ENCODE peak calls at places on chromosomes 7 and 10, in nine cellular contexts. A, X, I, W, T, R, Z, V and B are unnamed samples.

GRCh38 chr7:69620650-69621049 is 22.4 kb downstream of the AUTS2 start:
- DNase-seq in A (no peak), X (no peak), I (no peak), W (no peak), T (no peak), R (no peak), Z (no peak), V (no peak), B (no peak)

GRCh38 chr7:157411580-157411979 is 74.8 kb downstream of the DNAJB6 start:
- DNase-seq in A (no peak), X (no peak), I (no peak), W (no peak), T (no peak), R (no peak), Z (no peak), V (no peak), B (no peak)

GRCh38 chr7:148447221-148447845 is 143.2 kb upstream of the C7orf33 start:
- DNase-seq in A (peak; percentile 48), X (no peak), I (no peak), W (no peak), T (no peak), R (no peak), Z (no peak), V (no peak), B (no peak)

GRCh38 chr10:10911471-10911921 is 106.2 kb upstream of the CELF2 start:
- DNase-seq in A (no peak), X (peak; percentile 91), I (peak; percentile 85), W (peak; percentile 66), T (peak; percentile 93), R (peak; percentile 56), Z (peak; percentile 89), V (peak; percentile 89), B (no peak)

GRCh38 chr7:151249034-151249731 is 689 bp upstream of the SMARCD3 start:
- DNase-seq in A (peak; percentile 60), X (peak; percentile 89), I (peak; percentile 94), W (no peak), T (no peak), R (peak; percentile 70), Z (peak; percentile 59), V (peak; percentile 99), B (no peak)

GRCh38 chr7:51267169-51267568 is 49.4 kb downstream of the COBL start:
- DNase-seq in A (no peak), X (no peak), I (no peak), W (no peak), T (no peak), R (no peak), Z (no peak), V (no peak), B (no peak)

GRCh38 chr10:102119417-102120141 is 589 bp downstream of the LDB1 start:
- DNase-seq in A (peak; percentile 70), X (peak; percentile 90), I (peak; percentile 88), W (peak; percentile 35), T (peak; percentile 67), R (peak; percentile 62), Z (peak; percentile 66), V (peak; percentile 98), B (peak; percentile 42)

GRCh38 chr7:888081-889024 is 12.0 kb downstream of the GET4 start:
- DNase-seq in A (no peak), X (no peak), I (no peak), W (no peak), T (no peak), R (no peak), Z (no peak), V (no peak), B (no peak)

GRCh38 chr10:22251751-22252285 is 34.0 kb upstream of the EBLN1 start:
- DNase-seq in A (peak; percentile 41), X (peak; percentile 81), I (peak; percentile 77), W (peak; percentile 58), T (no peak), R (peak; percentile 16), Z (no peak), V (peak; percentile 96), B (peak; percentile 44)

GRCh38 chr7:17660116-17660515 is 280.2 kb downstream of the SNX13 start:
- DNase-seq in A (no peak), X (no peak), I (no peak), W (no peak), T (no peak), R (no peak), Z (peak; percentile 77), V (no peak), B (no peak)

GRCh38 chr7:66921396-66921917 is 432 bp downstream of the TMEM248 start:
- DNase-seq in A (peak; percentile 13), X (no peak), I (peak; percentile 75), W (peak; percentile 50), T (peak; percentile 16), R (no peak), Z (no peak), V (peak; percentile 94), B (no peak)

GRCh38 chr10:71765907-71766716 is 7.2 kb downstream of the VSIR start:
- DNase-seq in A (no peak), X (no peak), I (no peak), W (no peak), T (no peak), R (no peak), Z (no peak), V (no peak), B (no peak)

GRCh38 chr7:2417981-2418481 is 14.6 kb downstream of the CHST12 start:
- DNase-seq in A (no peak), X (no peak), I (no peak), W (no peak), T (peak; percentile 37), R (no peak), Z (peak; percentile 69), V (peak; percentile 93), B (no peak)

GRCh38 chr10:74825033-74825370 is 1.4 kb upstream of the KAT6B start:
- DNase-seq in A (no peak), X (no peak), I (peak; percentile 78), W (no peak), T (no peak), R (peak; percentile 10), Z (no peak), V (peak; percentile 83), B (peak; percentile 34)

GRCh38 chr10:49419005-49419404 is 23.1 kb upstream of the DRGX start:
- DNase-seq in A (no peak), X (no peak), I (no peak), W (no peak), T (no peak), R (no peak), Z (no peak), V (no peak), B (no peak)

GRCh38 chr7:153590571-153590970 is 461.6 kb upstream of the DPP6 start:
- DNase-seq in A (no peak), X (no peak), I (no peak), W (no peak), T (no peak), R (no peak), Z (no peak), V (no peak), B (no peak)

GRCh38 chr7:32204361-32205018 is 134.3 kb upstream of the PDE1C start:
- DNase-seq in A (peak; percentile 91), X (peak; percentile 70), I (peak; percentile 78), W (peak; percentile 65), T (no peak), R (no peak), Z (peak; percentile 47), V (no peak), B (peak; percentile 69)

GRCh38 chr7:32206488-32206887 is 136.3 kb upstream of the PDE1C start:
- DNase-seq in A (no peak), X (no peak), I (peak; percentile 50), W (no peak), T (no peak), R (no peak), Z (no peak), V (no peak), B (no peak)

GRCh38 chr7:32212321-32212720 is 142.1 kb upstream of the PDE1C start:
- DNase-seq in A (no peak), X (no peak), I (peak; percentile 46), W (no peak), T (no peak), R (no peak), Z (no peak), V (no peak), B (no peak)

GRCh38 chr7:32206987-32207386 is 136.8 kb upstream of the PDE1C start:
- DNase-seq in A (peak; percentile 46), X (no peak), I (peak; percentile 43), W (peak; percentile 64), T (no peak), R (no peak), Z (no peak), V (no peak), B (peak; percentile 72)
- TF ChIP-seq CTCF in A (peak; percentile 27), X (no peak), I (no peak), W (peak; percentile 48), T (peak; percentile 16), R (no peak), Z (peak; percentile 35), V (peak; percentile 54), B (no peak)

DNA sequence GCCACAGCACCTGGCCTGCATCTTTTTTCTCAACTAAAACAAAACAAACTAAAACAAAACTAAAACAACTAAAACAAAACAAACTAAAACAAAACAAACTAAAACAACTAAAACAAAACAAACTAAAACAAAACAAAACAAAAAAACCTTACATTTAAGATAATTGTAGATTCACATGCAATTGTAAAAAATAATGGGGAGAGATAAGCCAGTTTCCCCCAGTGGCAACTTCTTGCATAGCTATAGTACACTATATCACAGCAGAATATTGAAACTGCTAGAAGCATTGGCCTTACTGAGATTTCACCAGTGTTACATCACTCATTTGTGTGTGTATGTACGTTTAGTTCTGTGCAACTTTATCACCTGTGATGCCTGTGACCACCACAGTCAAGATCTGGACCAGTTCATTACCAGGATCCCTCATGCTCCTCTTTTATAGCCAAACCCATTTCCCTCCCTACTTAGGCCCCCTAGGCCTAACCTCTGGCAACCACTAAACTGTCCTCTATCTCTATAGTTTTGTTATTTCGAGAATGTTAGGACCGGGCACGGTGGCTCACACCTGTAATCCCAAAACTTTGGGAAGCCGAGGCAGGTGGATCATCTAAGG is 9.3 kb downstream of the FXYD4 start:
- DNase-seq in A (peak; percentile 63), X (no peak), I (no peak), W (no peak), T (no peak), R (no peak), Z (no peak), V (no peak), B (no peak)
- TF ChIP-seq CTCF in A (no peak), X (no peak), I (no peak), W (no peak), T (no peak), R (no peak), Z (peak; percentile 9), V (peak; percentile 11), B (no peak)

GRCh38 chr7:133742709-133743538 is 384.2 kb upstream of the LRGUK start:
- DNase-seq in A (peak; percentile 31), X (no peak), I (no peak), W (no peak), T (no peak), R (no peak), Z (no peak), V (no peak), B (peak; percentile 18)
- TF ChIP-seq CTCF in A (peak; percentile 65), X (no peak), I (no peak), W (peak; percentile 19), T (peak; percentile 49), R (no peak), Z (peak; percentile 63), V (peak; percentile 74), B (peak; percentile 59)

DNA sequence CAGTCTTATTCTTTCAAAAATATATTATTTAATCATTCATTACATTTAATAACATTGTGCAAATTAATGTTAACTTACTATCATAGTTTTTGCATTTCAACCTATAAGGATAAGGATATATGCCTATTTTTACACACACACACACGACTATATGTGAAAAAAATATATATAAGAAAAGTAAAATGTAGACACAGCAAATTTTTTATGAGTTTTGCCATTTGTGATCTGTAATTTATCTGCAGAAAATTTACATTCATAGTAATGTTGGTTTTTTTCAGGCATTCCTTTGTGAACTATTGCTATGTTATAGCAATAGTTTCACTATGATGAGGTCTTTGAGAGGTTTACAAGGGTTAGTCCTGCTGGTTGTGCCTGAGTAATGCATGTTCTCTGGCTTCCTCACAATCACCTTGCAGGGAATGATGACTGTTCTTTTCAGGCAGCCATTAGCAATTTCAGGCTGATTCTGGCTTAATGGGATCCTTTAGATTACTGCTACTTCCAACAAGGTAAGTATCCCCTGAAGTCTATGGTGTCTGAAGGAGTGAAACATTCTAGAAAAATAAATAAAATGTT is 183.7 kb upstream of the CDK1 start:
- DNase-seq in A (peak; percentile 14), X (no peak), I (no peak), W (no peak), T (no peak), R (no peak), Z (peak; percentile 37), V (no peak), B (no peak)
- TF ChIP-seq CTCF in A (no peak), X (no peak), I (no peak), W (no peak), T (no peak), R (no peak), Z (no peak), V (no peak), B (peak; percentile 36)